ENCODE peak calls at places on chromosomes 5 and 9, in four cellular contexts. O is upper lobe of right lung, G is ovary, E is OCI-LY7. I is an unnamed sample.

GRCh38 chr5:72556351-72557146 is 49.3 kb upstream of the ZNF366 start:
- DNase-seq in O (peak; percentile 87), G (peak; percentile 64), E (peak; percentile 3), I (peak; percentile 51)

GRCh38 chr9:84590706-84591105 is 78.8 kb upstream of the NTRK2 start:
- DNase-seq in O (no peak), G (no peak), E (no peak), I (no peak)

GRCh38 chr5:115423051-115423450 is 121.5 kb downstream of the FEM1C start:
- DNase-seq in O (no peak), G (no peak), E (no peak), I (peak; percentile 14)

GRCh38 chr9:87080512-87081225 is 133.4 kb upstream of the GAS1 start:
- DNase-seq in O (no peak), G (no peak), E (no peak), I (no peak)

GRCh38 chr5:141902416-141902815 is 21.3 kb upstream of the DELE1 start:
- DNase-seq in O (no peak), G (no peak), E (no peak), I (no peak)

GRCh38 chr9:95623614-95624013 is 106.8 kb upstream of the PTCH1 start:
- DNase-seq in O (no peak), G (no peak), E (no peak), I (no peak)

GRCh38 chr9:7592321-7593319 is 207.0 kb downstream of the DMAC1 start:
- DNase-seq in O (no peak), G (no peak), E (no peak), I (no peak)

GRCh38 chr5:133846478-133847226 is 121.8 kb downstream of the C5orf15 start:
- DNase-seq in O (peak; percentile 30), G (no peak), E (peak; percentile 61), I (no peak)

GRCh38 chr9:37001461-37001860 is 32.6 kb downstream of the PAX5 start:
- DNase-seq in O (no peak), G (no peak), E (no peak), I (no peak)

GRCh38 chr5:33146916-33147315 is 293.8 kb upstream of the TARS1 start:
- DNase-seq in O (no peak), G (no peak), E (no peak), I (no peak)

GRCh38 chr5:153081385-153081784 is 409.1 kb upstream of the GRIA1 start:
- DNase-seq in O (no peak), G (no peak), E (no peak), I (no peak)

GRCh38 chr5:124536333-124536732 is 210.1 kb downstream of the ZNF608 start:
- DNase-seq in O (no peak), G (no peak), E (no peak), I (no peak)

GRCh38 chr9:38334234-38334633 is 58.3 kb upstream of the ALDH1B1 start:
- DNase-seq in O (no peak), G (no peak), E (peak; percentile 4), I (no peak)

GRCh38 chr9:72363908-72364678 is 915 bp downstream of the ZFAND5 start:
- DNase-seq in O (peak; percentile 86), G (peak; percentile 60), E (peak; percentile 81), I (no peak)

GRCh38 chr9:127022913-127023665 is 99.3 kb downstream of the ANGPTL2 start:
- DNase-seq in O (no peak), G (peak; percentile 66), E (no peak), I (no peak)

GRCh38 chr9:97367729-97368128 is 44.2 kb upstream of the TDRD7 start:
- DNase-seq in O (no peak), G (no peak), E (no peak), I (no peak)

GRCh38 chr5:50675385-50675784 is 8.9 kb downstream of the PARP8 start:
- DNase-seq in O (no peak), G (no peak), E (no peak), I (no peak)

GRCh38 chr9:113504725-113505590 is 41.4 kb downstream of the RGS3 start:
- DNase-seq in O (no peak), G (peak; percentile 36), E (no peak), I (no peak)
- H3K27ac ChIP-seq in O (peak overlapping the region; percentile 36), G (no peak overlapping the region), E (no peak overlapping the region), I (no peak overlapping the region)

GRCh38 chr9:2576631-2577030 is 45.0 kb upstream of the VLDLR start:
- DNase-seq in O (no peak), G (no peak), E (no peak), I (no peak)
- H3K4me3 ChIP-seq in O (no peak overlapping the region), G (no peak overlapping the region), E (no peak overlapping the region), I (no peak overlapping the region)

GRCh38 chr9:137095664-137096517 is 9.1 kb downstream of the MAN1B1 start:
- DNase-seq in O (peak; percentile 67), G (no peak), E (peak; percentile 53), I (no peak)
- H3K27ac ChIP-seq in O (no peak overlapping the region), G (no peak overlapping the region), E (no peak overlapping the region), I (no peak overlapping the region)

GRCh38 chr5:173233347-173234128 is 1.5 kb downstream of the NKX2-5 start:
- DNase-seq in O (no peak), G (no peak), E (no peak), I (no peak)

GRCh38 chr5:173231381-173231766 is 3.6 kb downstream of the NKX2-5 start:
- DNase-seq in O (no peak), G (no peak), E (no peak), I (no peak)

GRCh38 chr5:173231996-173232498 is 3.0 kb downstream of the NKX2-5 start:
- DNase-seq in O (no peak), G (no peak), E (no peak), I (no peak)

GRCh38 chr5:173234129-173234793 is 745 bp downstream of the NKX2-5 start:
- DNase-seq in O (no peak), G (no peak), E (no peak), I (no peak)

DNA sequence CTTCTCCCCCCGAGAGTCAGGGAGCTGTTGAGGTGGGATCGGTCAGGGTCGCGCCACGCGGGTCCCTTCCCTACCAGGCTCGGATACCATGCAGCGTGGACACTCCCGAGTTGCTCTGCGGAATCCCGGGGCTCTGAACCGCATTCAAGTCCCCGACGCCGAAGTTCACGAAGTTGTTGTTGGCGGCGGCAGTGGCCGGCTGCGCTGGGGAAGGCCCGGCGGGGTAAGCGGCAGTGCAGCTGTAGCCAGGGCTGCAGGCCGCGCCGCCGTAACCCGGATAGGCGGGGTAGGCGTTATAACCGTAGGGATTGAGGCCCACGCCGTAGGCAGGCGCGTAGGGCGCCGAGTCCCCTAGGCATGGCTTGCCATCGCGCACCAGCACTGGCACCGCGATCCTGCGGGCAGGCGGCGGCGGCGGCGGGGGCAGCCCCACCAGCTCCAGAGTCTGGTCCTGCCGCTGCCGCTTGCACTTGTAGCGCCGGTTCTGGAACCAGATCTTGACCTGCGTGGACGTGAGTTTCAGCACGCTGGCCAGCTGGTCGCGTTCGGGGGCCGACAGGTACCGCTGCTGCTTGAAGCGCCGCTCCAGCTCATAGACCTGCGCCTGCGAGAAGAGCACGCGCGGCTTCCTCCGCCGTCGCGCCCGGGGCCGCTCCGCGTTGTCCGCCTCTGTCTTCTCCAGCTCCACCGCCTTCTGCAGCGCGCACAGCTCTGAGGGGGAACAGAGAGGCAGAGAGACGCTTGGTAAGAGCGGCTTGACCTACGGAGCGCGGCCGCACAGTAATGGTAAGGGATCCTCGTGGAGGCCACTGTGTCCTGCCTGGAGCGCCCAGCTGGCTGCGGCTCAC is 2.3 kb downstream of the NKX2-5 start:
- DNase-seq in O (no peak), G (no peak), E (no peak), I (no peak)
- H3K4me3 ChIP-seq in O (no peak overlapping the region), G (no peak overlapping the region), E (no peak overlapping the region), I (no peak overlapping the region)

GRCh38 chr5:168667301-168667859 is 88.2 kb upstream of the PANK3 start:
- DNase-seq in O (no peak), G (no peak), E (no peak), I (no peak)
- H3K27ac ChIP-seq in O (no peak overlapping the region), G (no peak overlapping the region), E (no peak overlapping the region), I (no peak overlapping the region)

DNA sequence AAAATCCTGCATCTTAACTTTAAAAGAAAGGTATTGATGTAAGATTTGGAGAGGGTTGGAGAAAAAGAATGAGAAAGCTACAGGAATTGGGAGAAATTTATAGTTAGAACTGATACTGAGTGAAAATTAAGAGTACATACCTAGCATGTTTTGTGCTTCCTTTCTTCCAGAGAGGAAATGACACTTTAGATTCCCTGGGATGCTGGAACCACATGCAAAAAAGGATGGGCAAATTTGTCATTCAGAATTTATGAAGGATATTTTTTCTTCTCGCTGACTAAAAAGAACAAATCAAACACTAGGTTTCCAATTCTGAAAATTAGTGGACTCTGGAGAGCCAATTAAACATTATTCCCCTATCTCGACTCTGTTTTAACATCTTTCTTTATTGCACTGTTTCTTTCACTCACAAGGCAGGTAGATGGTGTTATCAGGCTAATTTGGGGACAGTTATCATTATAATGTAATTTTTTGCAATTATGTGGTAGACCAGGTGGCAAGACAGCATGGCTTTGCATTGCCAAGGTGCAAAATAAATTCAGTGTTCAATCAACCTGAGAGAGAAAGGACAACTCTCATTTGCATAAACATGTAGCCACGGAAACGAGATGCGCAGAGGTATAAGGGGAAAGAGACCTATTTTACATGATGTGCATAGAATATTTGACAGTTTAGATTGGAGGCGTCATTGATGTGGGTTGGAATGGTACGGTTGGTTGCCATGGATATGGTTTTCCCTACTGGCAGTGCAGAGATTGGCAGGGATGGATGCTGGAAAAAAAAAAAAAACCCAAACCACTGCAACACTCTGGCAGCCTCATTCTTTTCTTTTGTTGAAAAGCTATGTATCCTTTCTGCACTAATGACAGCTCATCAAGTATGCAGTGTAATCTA is 320.4 kb upstream of the CCNH start:
- DNase-seq in O (no peak), G (no peak), E (no peak), I (no peak)
- H3K4me3 ChIP-seq in O (no peak overlapping the region), G (no peak overlapping the region), E (no peak overlapping the region), I (no peak overlapping the region)

I was measured in brain microvascular endothelial cell.